ENCODE peak calls at places on chromosomes 3 and 15, in ten cellular contexts. J is astrocyte of the cerebellum, R is psoas muscle, T is kidney epithelial cell, K is neuronal stem cell, X is stomach, F is breast epithelium, I is AG04450, Z is ascending aorta, L is uterus. G is an unnamed sample.

GRCh38 chr3:169453256-169454059 is 210.1 kb downstream of the MECOM start:
- DNase-seq in J (no peak), R (no peak), T (no peak), K (no peak), X (no peak), F (no peak), I (no peak), Z (no peak), L (no peak), G (no peak)

GRCh38 chr15:41462396-41462795 is 31.3 kb upstream of the ITPKA start:
- DNase-seq in J (no peak), R (no peak), T (no peak), K (no peak), X (no peak), F (no peak), I (no peak), Z (no peak), L (no peak), G (no peak)

GRCh38 chr15:38398134-38398533 is 55.8 kb upstream of the FAM98B start:
- DNase-seq in J (peak), R (peak), T (peak), K (no peak), X (no peak), F (no peak), I (peak), Z (peak), L (no peak), G (peak)

GRCh38 chr15:83282859-83283812 is 1.3 kb downstream of the BNC1 start:
- DNase-seq in J (no peak), R (peak), T (no peak), K (no peak), X (no peak), F (no peak), I (no peak), Z (no peak), L (no peak), G (no peak)

GRCh38 chr15:54353726-54354125 is 375.5 kb downstream of the UNC13C start:
- DNase-seq in J (no peak), R (no peak), T (no peak), K (no peak), X (no peak), F (no peak), I (no peak), Z (no peak), L (no peak), G (no peak)

GRCh38 chr15:57033715-57034439 is 115.4 kb downstream of the TCF12 start:
- DNase-seq in J (no peak), R (no peak), T (no peak), K (no peak), X (no peak), F (no peak), I (no peak), Z (no peak), L (no peak), G (no peak)

GRCh38 chr15:79370716-79371115 is 59.8 kb downstream of the TMED3 start:
- DNase-seq in J (no peak), R (no peak), T (no peak), K (no peak), X (no peak), F (no peak), I (no peak), Z (no peak), L (no peak), G (no peak)

GRCh38 chr3:113158210-113158609 is 53.1 kb upstream of the BOC start:
- DNase-seq in J (no peak), R (no peak), T (no peak), K (no peak), X (no peak), F (no peak), I (no peak), Z (no peak), L (no peak), G (no peak)

GRCh38 chr3:9793161-9793781 is 389 bp downstream of the ARPC4 start:
- DNase-seq in J (no peak), R (no peak), T (no peak), K (no peak), X (no peak), F (no peak), I (no peak), Z (peak), L (no peak), G (no peak)

GRCh38 chr3:188241072-188241471 is 87.1 kb downstream of the LPP start:
- DNase-seq in J (no peak), R (peak), T (no peak), K (no peak), X (no peak), F (no peak), I (no peak), Z (no peak), L (no peak), G (peak)

GRCh38 chr3:95333826-95334225 is 1271.0 kb downstream of the NSUN3 start:
- DNase-seq in J (no peak), R (no peak), T (no peak), K (no peak), X (no peak), F (no peak), I (no peak), Z (no peak), L (no peak), G (no peak)

GRCh38 chr3:146020969-146021368 is 140.0 kb downstream of the PLOD2 start:
- DNase-seq in J (no peak), R (no peak), T (no peak), K (no peak), X (no peak), F (no peak), I (no peak), Z (no peak), L (no peak), G (no peak)

GRCh38 chr3:100590114-100590839 is 19.1 kb upstream of the ADGRG7 start:
- DNase-seq in J (peak), R (no peak), T (peak), K (peak), X (peak), F (peak), I (peak), Z (peak), L (peak), G (peak)

GRCh38 chr3:27357665-27358258 is 11.4 kb downstream of the NEK10 start:
- DNase-seq in J (peak), R (no peak), T (no peak), K (peak), X (peak), F (no peak), I (no peak), Z (no peak), L (peak), G (peak)

GRCh38 chr3:171108066-171108465 is 81.5 kb upstream of the SLC2A2 start:
- DNase-seq in J (peak), R (no peak), T (no peak), K (no peak), X (no peak), F (no peak), I (no peak), Z (no peak), L (no peak), G (no peak)

GRCh38 chr3:173403376-173403775 is 5.8 kb downstream of the NLGN1 start:
- DNase-seq in J (no peak), R (no peak), T (no peak), K (no peak), X (no peak), F (no peak), I (no peak), Z (no peak), L (no peak), G (no peak)

GRCh38 chr3:153172796-153173757 is 11.1 kb downstream of the RAP2B start:
- DNase-seq in J (no peak), R (no peak), T (no peak), K (no peak), X (no peak), F (no peak), I (no peak), Z (no peak), L (no peak), G (no peak)

GRCh38 chr3:119639494-119640350 is 20.7 kb downstream of the POPDC2 start:
- DNase-seq in J (no peak), R (no peak), T (no peak), K (no peak), X (no peak), F (no peak), I (no peak), Z (no peak), L (no peak), G (no peak)

GRCh38 chr3:109117939-109118338 is at the start of gene MORC1:
- DNase-seq in J (no peak), R (no peak), T (no peak), K (no peak), X (no peak), F (no peak), I (no peak), Z (no peak), L (no peak), G (no peak)

GRCh38 chr15:41919954-41920538 is 26.2 kb upstream of the SPTBN5 start:
- DNase-seq in J (peak), R (no peak), T (no peak), K (no peak), X (peak), F (no peak), I (peak), Z (no peak), L (no peak), G (peak)

GRCh38 chr3:42024578-42025387 is 62.9 kb upstream of the ULK4 start:
- DNase-seq in J (no peak), R (no peak), T (no peak), K (no peak), X (no peak), F (no peak), I (no peak), Z (no peak), L (no peak), G (no peak)

GRCh38 chr3:190533511-190534282 is 19.8 kb downstream of the IL1RAP start:
- DNase-seq in J (peak), R (peak), T (peak), K (no peak), X (no peak), F (peak), I (peak), Z (peak), L (peak), G (peak)

GRCh38 chr3:39592729-39593128 is 125.2 kb downstream of the MOBP start:
- DNase-seq in J (no peak), R (no peak), T (no peak), K (no peak), X (no peak), F (no peak), I (no peak), Z (no peak), L (no peak), G (no peak)

GRCh38 chr3:10374311-10374710 is 53.4 kb upstream of the SEC13 start:
- DNase-seq in J (no peak), R (no peak), T (no peak), K (no peak), X (no peak), F (no peak), I (no peak), Z (no peak), L (no peak), G (no peak)

GRCh38 chr3:71051893-71052687 is 531.4 kb downstream of the FOXP1 start:
- DNase-seq in J (no peak), R (no peak), T (no peak), K (no peak), X (no peak), F (no peak), I (no peak), Z (no peak), L (no peak), G (peak)

GRCh38 chr3:52225452-52226228 is at the start of gene TLR9:
- DNase-seq in J (no peak), R (peak), T (no peak), K (no peak), X (no peak), F (no peak), I (no peak), Z (no peak), L (no peak), G (no peak)

GRCh38 chr3:38578551-38578950 is 70.9 kb downstream of the SCN5A start:
- DNase-seq in J (no peak), R (no peak), T (no peak), K (no peak), X (peak), F (no peak), I (no peak), Z (peak), L (no peak), G (no peak)

GRCh38 chr3:179336345-179336929 is 11.1 kb upstream of the MFN1 start:
- DNase-seq in J (no peak), R (no peak), T (no peak), K (no peak), X (no peak), F (no peak), I (no peak), Z (no peak), L (no peak), G (no peak)

GRCh38 chr3:189953551-189953950 is 167.1 kb downstream of the P3H2 start:
- DNase-seq in J (peak), R (no peak), T (no peak), K (no peak), X (no peak), F (peak), I (no peak), Z (no peak), L (no peak), G (no peak)

GRCh38 chr3:191627064-191627463 is 166.1 kb downstream of the PYDC2 start:
- DNase-seq in J (no peak), R (no peak), T (no peak), K (no peak), X (no peak), F (no peak), I (no peak), Z (no peak), L (no peak), G (no peak)

GRCh38 chr3:54527953-54528352 is 399.9 kb downstream of the LRTM1 start:
- DNase-seq in J (peak), R (peak), T (no peak), K (no peak), X (no peak), F (no peak), I (no peak), Z (no peak), L (no peak), G (no peak)

GRCh38 chr3:52998781-52999509 is 46.9 kb downstream of the SFMBT1 start:
- DNase-seq in J (no peak), R (no peak), T (no peak), K (no peak), X (no peak), F (no peak), I (no peak), Z (no peak), L (no peak), G (no peak)

GRCh38 chr3:9146367-9147071 is 102.9 kb downstream of the SRGAP3 start:
- DNase-seq in J (no peak), R (no peak), T (no peak), K (no peak), X (no peak), F (no peak), I (no peak), Z (no peak), L (no peak), G (no peak)

DNA sequence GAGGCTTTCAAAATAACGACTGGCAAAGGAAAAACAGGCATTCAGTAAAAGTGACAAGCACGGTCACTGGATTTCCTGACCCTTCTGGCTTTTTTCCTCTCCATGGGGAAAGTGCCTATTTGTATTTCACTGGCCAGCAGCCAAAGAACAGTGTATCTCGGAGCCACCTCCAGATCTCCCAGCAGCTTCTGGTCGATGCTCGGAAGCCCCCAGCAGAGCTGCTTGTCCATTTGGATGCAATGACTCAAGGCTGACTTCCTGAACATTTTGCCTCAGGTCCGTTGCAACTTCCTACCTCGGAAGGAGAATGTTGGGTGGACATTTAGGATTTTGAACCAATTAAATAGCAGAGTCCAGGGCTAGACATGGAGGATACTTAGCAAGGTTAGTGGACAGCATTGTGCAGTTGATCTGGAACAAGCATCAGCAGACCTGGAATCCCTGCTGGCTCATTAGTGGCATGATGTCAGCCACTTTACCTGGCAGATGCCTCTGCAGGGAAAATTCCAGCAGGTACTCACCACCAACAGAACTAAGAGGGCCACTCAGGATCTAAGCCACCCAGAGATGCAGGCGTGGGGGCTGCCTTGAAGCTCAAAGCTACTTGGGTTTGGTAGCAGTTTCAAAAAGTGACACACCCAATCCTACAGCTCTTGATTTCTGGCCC is 1.1 kb downstream of the FAM107A start:
- DNase-seq in J (no peak), R (no peak), T (no peak), K (no peak), X (no peak), F (no peak), I (no peak), Z (no peak), L (peak), G (no peak)
- H3K4me3 ChIP-seq in J (peak), R (peak), T (no peak), K (no peak), X (peak), F (peak), I (no peak), Z (no peak), L (peak), G (no peak)

DNA sequence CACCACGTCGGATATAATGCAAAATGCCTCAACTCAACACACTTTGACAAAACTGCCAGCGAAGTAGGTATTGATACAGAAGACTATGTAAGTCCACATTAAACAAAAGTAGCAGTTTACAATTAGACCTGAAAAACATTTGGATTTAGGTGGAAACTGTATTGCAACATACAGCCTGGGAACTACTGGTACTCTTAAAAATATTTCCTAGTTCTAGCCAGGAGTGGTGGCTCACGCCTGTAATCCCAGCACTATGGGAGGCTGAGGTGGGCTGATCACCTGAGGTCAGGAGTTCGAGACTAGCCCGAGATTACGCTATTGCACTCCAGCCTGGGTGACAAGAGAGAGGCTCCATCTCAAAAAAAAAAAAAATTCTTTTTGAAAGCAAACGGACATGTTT is 246.2 kb downstream of the ZBTB20 start:
- DNase-seq in J (no peak), R (no peak), T (no peak), K (no peak), X (no peak), F (no peak), I (no peak), Z (no peak), L (no peak), G (no peak)
- H3K4me3 ChIP-seq in J (no peak), R (peak), T (no peak), K (no peak), X (peak), F (peak), I (peak), Z (peak), L (peak), G (peak)

GRCh38 chr3:107963581-107963980 is 127.2 kb downstream of the CD47 start:
- DNase-seq in J (no peak), R (no peak), T (no peak), K (no peak), X (no peak), F (no peak), I (no peak), Z (no peak), L (no peak), G (no peak)

GRCh38 chr3:107965141-107965540 is 125.7 kb downstream of the CD47 start:
- DNase-seq in J (no peak), R (no peak), T (no peak), K (no peak), X (no peak), F (no peak), I (no peak), Z (no peak), L (no peak), G (no peak)

GRCh38 chr3:107959767-107960166 is 131.1 kb downstream of the CD47 start:
- DNase-seq in J (no peak), R (no peak), T (no peak), K (no peak), X (no peak), F (no peak), I (no peak), Z (no peak), L (no peak), G (peak)

GRCh38 chr3:107962015-107962414 is 128.8 kb downstream of the CD47 start:
- DNase-seq in J (no peak), R (no peak), T (no peak), K (no peak), X (no peak), F (no peak), I (no peak), Z (no peak), L (no peak), G (no peak)

DNA sequence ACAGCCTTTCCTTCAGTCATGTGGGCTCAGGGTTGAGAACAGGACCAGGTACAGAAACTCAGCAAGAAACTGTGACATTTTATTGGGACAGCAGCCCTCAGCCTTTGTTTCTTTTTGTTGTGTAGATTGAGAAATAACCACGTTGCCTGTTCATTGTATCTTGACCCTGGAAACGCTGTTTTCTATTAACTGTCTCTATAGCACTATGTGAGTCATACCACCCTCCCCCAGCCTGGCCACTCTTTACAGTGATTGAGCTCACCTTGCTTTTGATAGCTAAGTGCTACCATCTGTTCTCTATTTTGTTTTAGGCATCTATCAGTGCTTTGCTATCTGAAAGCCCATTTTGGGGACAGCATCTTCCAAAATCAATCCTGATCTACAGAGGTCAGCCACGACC is 127.9 kb downstream of the CD47 start:
- DNase-seq in J (no peak), R (no peak), T (peak), K (no peak), X (no peak), F (no peak), I (no peak), Z (no peak), L (peak), G (no peak)
- H3K4me3 ChIP-seq in J (no peak), R (no peak), T (no peak), K (no peak), X (no peak), F (no peak), I (no peak), Z (no peak), L (no peak), G (no peak)

DNA sequence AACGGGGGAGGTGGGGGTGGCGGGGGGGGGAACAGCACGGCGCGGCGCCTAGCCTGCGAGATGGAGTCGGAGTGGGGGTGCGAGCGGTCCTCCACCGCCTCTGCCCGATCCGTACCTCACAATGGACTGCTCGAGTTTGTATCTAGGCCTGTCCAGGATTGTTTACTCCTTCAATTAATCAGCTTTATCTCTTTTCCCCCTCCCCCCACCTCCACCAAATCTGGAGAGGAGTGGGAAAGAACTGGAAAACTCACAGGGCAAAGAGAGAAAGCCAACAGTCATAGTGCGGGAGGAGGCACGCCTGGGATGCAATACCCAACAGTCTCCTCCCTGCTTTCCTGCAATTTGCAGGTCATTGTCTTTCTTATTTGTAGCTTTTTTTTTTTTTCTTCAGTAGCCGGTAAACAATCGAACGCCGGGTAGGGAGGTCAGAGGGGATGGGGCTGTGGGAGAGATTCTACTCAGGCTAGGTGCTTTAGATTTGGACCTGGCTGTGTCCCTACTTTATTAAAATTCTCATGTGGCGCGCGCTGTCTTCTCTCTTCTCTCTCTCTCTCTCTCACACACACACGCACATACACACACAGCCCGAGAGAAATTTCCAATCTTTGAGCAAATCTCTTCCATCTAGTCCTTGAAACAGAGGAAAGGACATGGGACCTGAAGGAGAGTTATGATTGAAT is 6.9 kb upstream of the MEIS2 start:
- DNase-seq in J (no peak), R (no peak), T (no peak), K (peak), X (no peak), F (no peak), I (no peak), Z (no peak), L (peak), G (no peak)
- H3K4me3 ChIP-seq in J (no peak), R (no peak), T (no peak), K (peak), X (peak), F (peak), I (no peak), Z (peak), L (peak), G (no peak)

GRCh38 chr15:60392601-60392985 is 5.2 kb downstream of the ANXA2 start:
- DNase-seq in J (peak), R (no peak), T (peak), K (no peak), X (no peak), F (peak), I (no peak), Z (no peak), L (no peak), G (no peak)
- H3K4me3 ChIP-seq in J (peak), R (peak), T (no peak), K (no peak), X (no peak), F (no peak), I (peak), Z (peak), L (no peak), G (peak)